ENCODE peak calls at places on chromosomes 3 and 15, in four cellular contexts. R is thoracic aorta, N is endothelial cell, J is cardiac muscle cell. E is an unnamed sample.

GRCh38 chr3:25910997-25911396 is 121.1 kb downstream of the OXSM start:
- DNase-seq in R (no peak), N (no peak), J (peak; percentile 25), E (peak; percentile 24)

GRCh38 chr3:192835818-192836468 is 81.7 kb downstream of the MB21D2 start:
- DNase-seq in R (no peak), N (no peak), J (peak; percentile 89), E (no peak)

GRCh38 chr3:105538483-105538882 is 171.8 kb downstream of the ALCAM start:
- DNase-seq in R (no peak), N (no peak), J (no peak), E (no peak)

GRCh38 chr3:101725192-101725889 is 927 bp downstream of the CEP97 start:
- DNase-seq in R (no peak), N (peak; percentile 20), J (peak; percentile 18), E (peak; percentile 37)

GRCh38 chr3:27354161-27354560 is 15.0 kb downstream of the NEK10 start:
- DNase-seq in R (no peak), N (no peak), J (no peak), E (no peak)

GRCh38 chr3:52471371-52472238 is 16.2 kb downstream of the NISCH start:
- DNase-seq in R (no peak), N (peak; percentile 66), J (peak; percentile 67), E (peak; percentile 62)

GRCh38 chr3:86949850-86950249 is 41.1 kb downstream of the VGLL3 start:
- DNase-seq in R (no peak), N (no peak), J (no peak), E (no peak)

GRCh38 chr3:196942915-196943277 is 568 bp upstream of the NCBP2 start:
- DNase-seq in R (no peak), N (no peak), J (peak; percentile 51), E (peak; percentile 40)

GRCh38 chr3:40299721-40300335 is 9.7 kb upstream of the EIF1B start:
- DNase-seq in R (no peak), N (no peak), J (peak; percentile 91), E (no peak)

GRCh38 chr15:31016446-31016915 is 25.1 kb upstream of the MTMR10 start:
- DNase-seq in R (no peak), N (no peak), J (peak; percentile 49), E (no peak)

GRCh38 chr15:33126559-33127290 is 67.8 kb downstream of the FMN1 start:
- DNase-seq in R (peak; percentile 24), N (peak; percentile 35), J (peak; percentile 96), E (peak; percentile 60)

GRCh38 chr3:110307065-110307809 is 764.4 kb upstream of the NECTIN3 start:
- DNase-seq in R (no peak), N (no peak), J (no peak), E (no peak)

GRCh38 chr15:74318376-74319137 is 48.9 kb downstream of the CYP11A1 start:
- DNase-seq in R (no peak), N (no peak), J (peak; percentile 29), E (no peak)

GRCh38 chr3:195187609-195188529 is 83.1 kb downstream of the XXYLT1 start:
- DNase-seq in R (no peak), N (no peak), J (no peak), E (no peak)

GRCh38 chr3:113096158-113096893 is 105.5 kb downstream of the GTPBP8 start:
- DNase-seq in R (no peak), N (no peak), J (peak; percentile 33), E (no peak)

DNA sequence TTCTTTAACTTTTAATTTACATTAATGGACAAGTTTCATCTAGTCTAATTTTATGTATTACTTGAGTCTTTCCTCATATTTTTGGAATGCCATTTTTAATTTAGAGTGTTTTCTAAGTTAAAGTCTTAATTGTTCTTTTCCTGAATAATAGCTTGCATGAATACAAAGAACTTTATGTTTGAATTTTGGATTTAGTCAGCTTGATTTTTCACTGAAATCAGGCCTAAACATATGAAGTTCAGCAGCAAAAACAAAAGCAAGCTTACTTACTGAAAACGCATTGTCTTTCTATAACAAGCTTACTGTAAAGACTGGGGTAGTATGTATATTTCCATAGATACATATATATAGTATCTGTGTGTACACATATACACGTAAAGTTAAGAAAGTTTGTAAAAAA is 126.0 kb downstream of the ZBTB20 start:
- DNase-seq in R (no peak), N (no peak), J (no peak), E (no peak)
- TF ChIP-seq CTCF in R (no peak), N (no peak), J (no peak), E (no peak)

DNA sequence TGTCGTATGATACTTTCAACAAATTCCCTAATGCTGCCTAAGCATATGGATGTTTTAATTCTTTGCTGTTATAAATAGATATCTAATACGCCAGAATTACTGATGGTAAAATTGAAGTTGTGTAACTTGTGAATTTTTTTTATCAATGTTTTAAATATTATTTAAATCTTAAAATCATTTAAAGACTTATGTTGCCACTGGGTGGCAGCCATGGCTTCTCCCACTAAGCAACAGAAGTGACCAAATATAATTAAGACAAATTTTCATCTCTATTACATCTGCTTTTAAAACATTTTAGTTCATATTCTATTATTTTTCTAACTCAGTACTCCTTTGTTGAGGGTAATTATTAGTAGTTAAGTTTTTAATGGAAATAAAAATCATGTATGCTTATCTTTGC is 8.1 kb upstream of the IL20RB start:
- DNase-seq in R (no peak), N (no peak), J (peak; percentile 50), E (no peak)
- TF ChIP-seq CTCF in R (no peak), N (no peak), J (no peak), E (peak; percentile 11)

GRCh38 chr15:64379216-64379960 is 1.9 kb downstream of the PCLAF start:
- DNase-seq in R (no peak), N (no peak), J (no peak), E (no peak)

GRCh38 chr15:64383760-64384159 is 2.5 kb upstream of the PCLAF start:
- DNase-seq in R (no peak), N (no peak), J (no peak), E (no peak)

GRCh38 chr15:64386291-64386690 is 1.3 kb upstream of the TRIP4 start:
- DNase-seq in R (no peak), N (no peak), J (no peak), E (no peak)

GRCh38 chr15:64381000-64381751 is at the start of gene PCLAF:
- DNase-seq in R (peak; percentile 88), N (peak; percentile 92), J (peak; percentile 97), E (peak; percentile 91)
- TF ChIP-seq CTCF in R (no peak), N (no peak), J (no peak), E (no peak)

GRCh38 chr15:83747050-83747717 is 93.3 kb downstream of the ADAMTSL3 start:
- DNase-seq in R (no peak), N (peak; percentile 7), J (peak; percentile 84), E (no peak)
- TF ChIP-seq CTCF in R (peak; percentile 47), N (no peak), J (peak; percentile 37), E (no peak)

GRCh38 chr3:55650011-55650410 is 162.9 kb upstream of the WNT5A start:
- DNase-seq in R (no peak), N (no peak), J (no peak), E (no peak)

GRCh38 chr3:55658297-55659022 is 171.4 kb upstream of the WNT5A start:
- DNase-seq in R (no peak), N (no peak), J (no peak), E (no peak)

GRCh38 chr3:55651011-55651410 is 163.9 kb upstream of the WNT5A start:
- DNase-seq in R (no peak), N (no peak), J (no peak), E (no peak)

GRCh38 chr3:55655544-55655943 is 168.4 kb upstream of the WNT5A start:
- DNase-seq in R (no peak), N (no peak), J (no peak), E (no peak)

GRCh38 chr3:55654123-55654787 is 167.1 kb upstream of the WNT5A start:
- DNase-seq in R (no peak), N (no peak), J (peak; percentile 3), E (no peak)
- TF ChIP-seq CTCF in R (no peak), N (no peak), J (no peak), E (no peak)

GRCh38 chr3:170811515-170811914 is 58.5 kb downstream of the RPL22L1 start:
- DNase-seq in R (no peak), N (no peak), J (peak; percentile 33), E (no peak)

GRCh38 chr3:170814822-170815221 is 55.2 kb downstream of the RPL22L1 start:
- DNase-seq in R (no peak), N (no peak), J (no peak), E (no peak)

GRCh38 chr3:170811928-170812591 is 57.9 kb downstream of the RPL22L1 start:
- DNase-seq in R (peak; percentile 9), N (peak; percentile 74), J (peak; percentile 91), E (peak; percentile 71)

GRCh38 chr3:170815340-170815739 is 54.7 kb downstream of the RPL22L1 start:
- DNase-seq in R (no peak), N (no peak), J (no peak), E (peak; percentile 51)

GRCh38 chr3:170813261-170813660 is 56.7 kb downstream of the RPL22L1 start:
- DNase-seq in R (no peak), N (no peak), J (no peak), E (no peak)
- TF ChIP-seq CTCF in R (no peak), N (no peak), J (no peak), E (no peak)

GRCh38 chr3:81218023-81218422 is 543.4 kb downstream of the GBE1 start:
- DNase-seq in R (no peak), N (peak; percentile 11), J (peak; percentile 55), E (peak; percentile 7)
- TF ChIP-seq CTCF in R (no peak), N (no peak), J (peak; percentile 50), E (peak; percentile 48)

GRCh38 chr15:60614862-60615771 is 136.2 kb upstream of the ICE2 start:
- DNase-seq in R (no peak), N (peak; percentile 16), J (no peak), E (no peak)
- TF ChIP-seq CTCF in R (no peak), N (no peak), J (no peak), E (no peak)

GRCh38 chr15:35698331-35698730 is 152.4 kb upstream of the DPH6 start:
- DNase-seq in R (no peak), N (no peak), J (no peak), E (no peak)

GRCh38 chr15:35696767-35697231 is 150.8 kb upstream of the DPH6 start:
- DNase-seq in R (no peak), N (no peak), J (peak; percentile 86), E (no peak)

GRCh38 chr15:35695002-35695401 is 149.0 kb upstream of the DPH6 start:
- DNase-seq in R (no peak), N (no peak), J (no peak), E (no peak)

GRCh38 chr15:35698978-35699377 is 153.0 kb upstream of the DPH6 start:
- DNase-seq in R (no peak), N (no peak), J (no peak), E (no peak)

DNA sequence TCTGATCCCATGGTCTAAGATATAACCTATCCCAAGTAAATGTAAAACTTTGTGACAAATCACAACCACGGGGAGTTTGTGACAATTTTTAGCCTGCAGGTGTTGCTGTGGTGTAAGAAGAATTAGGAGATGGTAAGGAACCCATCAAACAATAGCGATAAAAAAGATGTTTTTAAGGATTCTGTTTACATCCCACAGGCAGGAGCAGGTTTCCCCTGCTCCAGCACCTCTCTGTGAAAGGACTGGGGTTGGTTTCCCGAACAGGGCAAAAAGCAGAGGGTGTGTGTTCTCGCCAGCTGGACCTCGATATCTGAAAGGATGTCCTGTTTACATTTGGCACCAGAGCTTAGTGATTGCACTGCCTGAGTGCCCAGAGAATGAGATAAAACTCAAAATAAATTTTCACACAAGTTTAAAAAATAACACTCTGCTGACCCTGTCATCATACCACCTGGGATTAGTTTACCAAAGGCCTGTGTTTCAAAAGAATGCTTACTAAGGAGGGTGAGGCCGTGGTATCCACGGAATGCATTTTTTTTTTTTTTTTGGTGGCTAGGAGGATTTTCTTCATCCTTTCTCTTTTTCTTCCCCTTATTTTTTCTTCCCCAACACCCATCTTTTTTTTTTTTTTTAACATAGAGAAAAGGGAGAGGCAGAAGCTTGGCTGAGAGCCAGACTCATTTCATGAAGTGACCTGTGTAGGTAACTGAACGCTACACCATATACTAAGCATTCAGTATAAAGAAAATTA is 151.8 kb upstream of the DPH6 start:
- DNase-seq in R (no peak), N (peak; percentile 18), J (peak; percentile 70), E (no peak)
- TF ChIP-seq CTCF in R (no peak), N (no peak), J (no peak), E (no peak)

E was measured in nephron progenitor cell.